ENCODE peak calls at places on chromosomes 13 and 19, in four cellular contexts. W, U, B and G are unnamed samples.

GRCh38 chr19:33971073-33971472 is 174.4 kb downstream of the KCTD15 start:
- DNase-seq in B (no peak), U (no peak), W (no peak), G (no peak)

GRCh38 chr13:113643593-113643992 is 14.4 kb downstream of the ATP4B start:
- DNase-seq in B (no peak), W (no peak), U (no peak), G (no peak)

GRCh38 chr13:99263386-99263785 is 5.2 kb upstream of the GPR18 start:
- DNase-seq in W (no peak), U (no peak), B (no peak), G (no peak)

GRCh38 chr19:47699360-47699917 is 13.8 kb upstream of the EHD2 start:
- DNase-seq in U (peak; percentile 37), W (peak; percentile 34), B (peak; percentile 82), G (peak; percentile 72)

GRCh38 chr13:32021785-32022184 is 9.8 kb upstream of the FRY start:
- DNase-seq in W (no peak), U (no peak), B (no peak), G (no peak)

GRCh38 chr13:42525035-42525504 is 48.9 kb upstream of the TNFSF11 start:
- DNase-seq in B (no peak), W (no peak), U (no peak), G (no peak)

GRCh38 chr19:51107406-51108065 is 673 bp downstream of the CTU1 start:
- DNase-seq in B (peak; percentile 45), W (peak; percentile 20), U (no peak), G (peak; percentile 79)

GRCh38 chr13:113969311-113969972 is 4.4 kb downstream of the C13orf46 start:
- DNase-seq in U (no peak), B (no peak), W (no peak), G (no peak)

GRCh38 chr19:14700711-14701110 is 10.9 kb downstream of the ZNF333 start:
- DNase-seq in B (no peak), U (no peak), W (no peak), G (no peak)

GRCh38 chr13:40818926-40819325 is 29.5 kb downstream of the SLC25A15 start:
- DNase-seq in W (no peak), U (no peak), B (no peak), G (no peak)

GRCh38 chr19:2540646-2541454 is 64.9 kb downstream of the GADD45B start:
- DNase-seq in B (peak; percentile 99), U (peak; percentile 93), W (peak; percentile 97), G (peak; percentile 100)

GRCh38 chr13:26062853-26063444 is 11.1 kb upstream of the SHISA2 start:
- DNase-seq in U (peak; percentile 45), W (peak; percentile 33), B (no peak), G (peak; percentile 54)

GRCh38 chr13:35499131-35500051 is 22.9 kb upstream of the MAB21L1 start:
- DNase-seq in W (no peak), U (no peak), B (no peak), G (no peak)

GRCh38 chr19:1935484-1936208 is 5.3 kb upstream of the CSNK1G2 start:
- DNase-seq in B (no peak), U (no peak), W (peak; percentile 28), G (peak; percentile 78)

GRCh38 chr19:46963093-46963734 is 56.4 kb upstream of the NPAS1 start:
- DNase-seq in W (peak; percentile 94), U (no peak), B (no peak), G (no peak)

GRCh38 chr13:110445722-110446569 is 115.6 kb downstream of the RAB20 start:
- DNase-seq in W (peak; percentile 31), U (no peak), B (no peak), G (no peak)

GRCh38 chr13:112255550-112256120 is 120.5 kb upstream of the SPACA7 start:
- DNase-seq in U (no peak), B (no peak), W (no peak), G (no peak)

GRCh38 chr19:40229484-40229883 is 3.0 kb upstream of the CCNP start:
- DNase-seq in W (peak; percentile 59), U (no peak), B (no peak), G (peak; percentile 33)

GRCh38 chr13:90375851-90376250 is 971.6 kb upstream of the MIR17HG start:
- DNase-seq in W (no peak), B (no peak), U (no peak), G (no peak)

GRCh38 chr19:48006762-48007161 is 12.3 kb downstream of the ELSPBP1 start:
- DNase-seq in U (no peak), B (peak; percentile 33), W (no peak), G (peak; percentile 50)

GRCh38 chr19:43265664-43266025 is 3.7 kb downstream of the PSG9 start:
- DNase-seq in B (no peak), U (no peak), W (peak; percentile 11), G (no peak)

GRCh38 chr13:38538412-38538811 is 148.5 kb upstream of the FREM2 start:
- DNase-seq in U (no peak), W (no peak), B (peak; percentile 38), G (peak; percentile 51)

GRCh38 chr13:23858586-23858985 is 30.6 kb downstream of the MIPEP start:
- DNase-seq in B (no peak), U (no peak), W (peak; percentile 43), G (no peak)

GRCh38 chr19:55272142-55272541 is 7.8 kb downstream of the HSPBP1 start:
- DNase-seq in U (no peak), W (no peak), B (no peak), G (no peak)

GRCh38 chr19:21084343-21084742 is 2.3 kb downstream of the ZNF714 start:
- DNase-seq in W (peak; percentile 79), B (no peak), U (no peak), G (peak; percentile 26)

GRCh38 chr13:110850006-110850405 is 64.9 kb downstream of the ANKRD10 start:
- DNase-seq in W (no peak), B (no peak), U (no peak), G (no peak)

GRCh38 chr19:5958851-5959122 is 19.2 kb downstream of the RANBP3 start:
- DNase-seq in W (no peak), U (no peak), B (no peak), G (no peak)

GRCh38 chr19:56942749-56943148 is 102.2 kb upstream of the PEG3 start:
- DNase-seq in B (peak; percentile 33), W (no peak), U (peak; percentile 62), G (peak; percentile 26)

GRCh38 chr19:2806736-2807378 is 12.8 kb upstream of the ZNF554 start:
- DNase-seq in B (no peak), W (no peak), U (no peak), G (no peak)

GRCh38 chr13:84774111-84774510 is 891.8 kb upstream of the SLITRK1 start:
- DNase-seq in B (no peak), W (no peak), U (no peak), G (no peak)

GRCh38 chr19:7497292-7497691 is 8.5 kb upstream of the PEX11G start:
- DNase-seq in U (no peak), B (peak; percentile 60), W (no peak), G (peak; percentile 51)

GRCh38 chr19:7494416-7495098 is 5.7 kb upstream of the PEX11G start:
- DNase-seq in W (no peak), U (no peak), B (no peak), G (peak; percentile 17)

GRCh38 chr19:7489609-7490044 is 792 bp upstream of the PEX11G start:
- DNase-seq in W (no peak), B (no peak), U (no peak), G (peak; percentile 21)

GRCh38 chr19:7488736-7489353 is at the start of gene PEX11G:
- DNase-seq in B (peak; percentile 94), U (peak; percentile 93), W (peak; percentile 81), G (peak; percentile 94)

DNA sequence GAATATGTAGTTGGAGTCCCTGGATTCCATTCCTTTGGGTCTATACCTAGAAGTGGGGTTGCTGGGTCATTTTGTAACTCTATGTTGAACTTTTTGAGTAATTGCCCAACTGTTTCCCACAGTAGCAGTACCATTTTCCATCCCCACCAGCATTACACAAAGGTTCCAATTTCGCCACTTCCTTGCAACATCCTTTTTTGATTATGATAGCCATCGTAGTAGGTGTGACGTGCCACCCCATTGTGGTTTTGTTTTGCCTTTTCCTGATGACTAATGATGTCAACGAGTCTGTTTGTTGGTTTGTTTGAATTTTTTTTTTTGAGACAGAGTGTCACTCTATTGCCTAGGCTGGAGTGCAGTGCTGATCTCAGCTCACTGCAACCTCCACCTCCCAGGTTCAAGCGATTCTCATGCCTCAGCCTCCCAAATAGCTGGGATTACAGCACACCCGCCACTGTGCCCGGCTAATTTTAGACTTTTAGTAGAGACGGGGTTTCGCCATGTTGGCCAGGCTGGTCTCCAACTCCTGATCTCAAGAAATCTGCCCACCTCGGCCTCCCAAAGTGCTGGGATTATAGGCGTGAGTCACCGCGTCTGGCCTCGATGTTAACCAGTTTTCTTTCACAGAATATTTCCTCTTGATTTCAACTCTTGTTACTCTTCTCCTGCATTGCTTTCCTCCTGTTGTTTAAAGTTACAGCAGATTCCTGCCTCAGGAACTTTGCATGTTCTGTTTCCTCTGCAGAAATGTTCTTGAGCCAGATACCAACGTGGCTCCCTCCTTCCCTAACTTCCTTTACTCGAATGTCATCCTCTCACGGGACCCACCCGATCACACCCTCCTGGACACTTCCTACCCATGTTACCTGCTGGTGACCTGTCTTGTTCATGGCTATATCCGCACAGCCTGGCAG is 3.6 kb upstream of the PEX11G start:
- DNase-seq in W (no peak), B (no peak), U (no peak), G (no peak)
- H3K4ac ChIP-seq in W (no peak overlapping the region), B (no peak overlapping the region), U (no peak overlapping the region), G (no peak overlapping the region)

GRCh38 chr19:38851622-38852230 is 1.9 kb upstream of the HNRNPL start:
- DNase-seq in B (peak; percentile 91), U (peak; percentile 92), W (peak; percentile 88), G (peak; percentile 95)
- H3K4ac ChIP-seq in B (no peak overlapping the region), U (no peak overlapping the region), W (peak overlapping the region; percentile 84), G (peak overlapping the region; percentile 92)

GRCh38 chr19:4449826-4450075 is 7.8 kb downstream of the UBXN6 start:
- DNase-seq in W (no peak), B (no peak), U (no peak), G (no peak)
- H3K4ac ChIP-seq in W (no peak overlapping the region), B (no peak overlapping the region), U (no peak overlapping the region), G (no peak overlapping the region)

GRCh38 chr13:49443689-49444516 is at the start of the genes CAB39L and SETDB2:
- DNase-seq in W (peak; percentile 99), B (peak; percentile 100), U (peak; percentile 95), G (peak; percentile 99)
- H3K4ac ChIP-seq in W (peak within 1 kb of the TSS; percentile 99), B (no peak within 1 kb of the TSS), U (no peak within 1 kb of the TSS), G (peak within 1 kb of the TSS; percentile 46)

GRCh38 chr19:9149976-9150375 is 9.8 kb downstream of the ZNF317 start:
- DNase-seq in U (no peak), W (no peak), B (no peak), G (no peak)
- H3K4ac ChIP-seq in U (no peak overlapping the region), W (no peak overlapping the region), B (no peak overlapping the region), G (no peak overlapping the region)